ENCODE peak calls at places on chromosomes 13 and 19, in six cellular contexts. X, J, Y, H, K and C are unnamed samples.
A peak's percentile ranks its signal among the peaks of the same experiment; 100 is the strongest.

GRCh38 chr13:113299951-113300350 is 2.9 kb downstream of the LAMP1 start:
- DNase-seq in Y (no peak), H (no peak), K (no peak), X (no peak), J (no peak), C (no peak)

GRCh38 chr13:98447130-98447529 is 129.8 kb downstream of the STK24 start:
- DNase-seq in J (no peak), X (no peak), Y (no peak), K (no peak), H (no peak), C (no peak)

GRCh38 chr13:75704194-75704941 is 68.2 kb downstream of the LMO7 start:
- DNase-seq in H (peak; percentile 57), K (peak; percentile 96), X (peak; percentile 40), J (no peak), Y (no peak), C (no peak)

GRCh38 chr19:34041922-34042521 is 130.3 kb upstream of the LSM14A start:
- DNase-seq in K (peak; percentile 5), Y (peak; percentile 18), J (peak; percentile 46), H (peak; percentile 41), X (peak; percentile 68), C (no peak)

GRCh38 chr13:46647514-46648065 is 94.6 kb downstream of the LRCH1 start:
- DNase-seq in J (no peak), Y (no peak), K (no peak), H (no peak), X (no peak), C (no peak)

GRCh38 chr19:51246153-51246552 is 4.7 kb upstream of the SIGLECL1 start:
- DNase-seq in X (peak; percentile 46), K (no peak), J (no peak), H (no peak), Y (no peak), C (no peak)

GRCh38 chr13:48656621-48657020 is 2.9 kb downstream of the CYSLTR2 start:
- DNase-seq in J (no peak), K (no peak), X (no peak), Y (no peak), H (no peak), C (no peak)

GRCh38 chr19:40523322-40524047 is 53.2 kb upstream of the SHKBP1 start:
- DNase-seq in K (peak; percentile 37), H (peak; percentile 49), X (peak; percentile 66), Y (peak; percentile 75), J (peak; percentile 72), C (no peak)

GRCh38 chr13:77595166-77595810 is 59.8 kb downstream of the SCEL start:
- DNase-seq in K (no peak), H (no peak), J (no peak), X (peak; percentile 40), Y (no peak), C (no peak)

GRCh38 chr19:8657869-8658268 is 27.4 kb downstream of the NFILZ start:
- DNase-seq in Y (no peak), J (no peak), H (no peak), X (no peak), K (no peak), C (no peak)

GRCh38 chr13:101572456-101572855 is 120.0 kb downstream of the ITGBL1 start:
- DNase-seq in J (no peak), K (no peak), Y (no peak), H (peak; percentile 15), X (no peak), C (no peak)

GRCh38 chr13:83281666-83282065 is 600.6 kb downstream of the SLITRK1 start:
- DNase-seq in Y (no peak), J (no peak), K (no peak), X (no peak), H (no peak), C (no peak)

GRCh38 chr19:29324717-29325116 is 111.8 kb upstream of the UQCRFS1 start:
- DNase-seq in K (no peak), H (no peak), X (no peak), Y (no peak), J (no peak), C (no peak)

GRCh38 chr13:40485611-40486517 is 180.6 kb downstream of the FOXO1 start:
- DNase-seq in X (no peak), Y (no peak), H (no peak), J (no peak), K (no peak), C (no peak)

GRCh38 chr19:6572217-6572616 is 18.7 kb downstream of the CD70 start:
- DNase-seq in X (no peak), H (no peak), K (no peak), Y (no peak), J (no peak), C (no peak)

GRCh38 chr13:29006359-29006850 is 186.3 kb downstream of the MTUS2 start:
- DNase-seq in Y (no peak), X (no peak), K (no peak), J (no peak), H (no peak), C (no peak)

GRCh38 chr19:1411255-1412191 is 4.1 kb downstream of the DAZAP1 start:
- DNase-seq in J (no peak), Y (no peak), H (no peak), K (peak; percentile 65), X (no peak), C (no peak)

GRCh38 chr19:1409204-1410005 is 2.0 kb downstream of the DAZAP1 start:
- DNase-seq in H (no peak), J (no peak), X (no peak), K (no peak), Y (no peak), C (no peak)

GRCh38 chr19:1408300-1409203 is 1.2 kb downstream of the DAZAP1 start:
- DNase-seq in K (peak; percentile 56), J (no peak), H (peak; percentile 73), Y (peak; percentile 20), X (peak; percentile 22), C (no peak)

GRCh38 chr19:1410789-1411188 is 3.4 kb downstream of the DAZAP1 start:
- DNase-seq in H (no peak), X (no peak), J (no peak), K (no peak), Y (no peak), C (no peak)

GRCh38 chr19:1410136-1410786 is 2.9 kb downstream of the DAZAP1 start:
- DNase-seq in K (peak; percentile 76), H (peak; percentile 35), J (no peak), X (peak; percentile 18), Y (no peak), C (no peak)
- H4K20me1 ChIP-seq in K (peaks cover 3% of the 10 kb centered on the region), H (no peaks in the 10 kb centered on the region), J (peaks cover 38% of the 10 kb centered on the region), X (peaks cover 34% of the 10 kb centered on the region), Y (peaks cover 52% of the 10 kb centered on the region), C (peaks cover 58% of the 10 kb centered on the region)

DNA sequence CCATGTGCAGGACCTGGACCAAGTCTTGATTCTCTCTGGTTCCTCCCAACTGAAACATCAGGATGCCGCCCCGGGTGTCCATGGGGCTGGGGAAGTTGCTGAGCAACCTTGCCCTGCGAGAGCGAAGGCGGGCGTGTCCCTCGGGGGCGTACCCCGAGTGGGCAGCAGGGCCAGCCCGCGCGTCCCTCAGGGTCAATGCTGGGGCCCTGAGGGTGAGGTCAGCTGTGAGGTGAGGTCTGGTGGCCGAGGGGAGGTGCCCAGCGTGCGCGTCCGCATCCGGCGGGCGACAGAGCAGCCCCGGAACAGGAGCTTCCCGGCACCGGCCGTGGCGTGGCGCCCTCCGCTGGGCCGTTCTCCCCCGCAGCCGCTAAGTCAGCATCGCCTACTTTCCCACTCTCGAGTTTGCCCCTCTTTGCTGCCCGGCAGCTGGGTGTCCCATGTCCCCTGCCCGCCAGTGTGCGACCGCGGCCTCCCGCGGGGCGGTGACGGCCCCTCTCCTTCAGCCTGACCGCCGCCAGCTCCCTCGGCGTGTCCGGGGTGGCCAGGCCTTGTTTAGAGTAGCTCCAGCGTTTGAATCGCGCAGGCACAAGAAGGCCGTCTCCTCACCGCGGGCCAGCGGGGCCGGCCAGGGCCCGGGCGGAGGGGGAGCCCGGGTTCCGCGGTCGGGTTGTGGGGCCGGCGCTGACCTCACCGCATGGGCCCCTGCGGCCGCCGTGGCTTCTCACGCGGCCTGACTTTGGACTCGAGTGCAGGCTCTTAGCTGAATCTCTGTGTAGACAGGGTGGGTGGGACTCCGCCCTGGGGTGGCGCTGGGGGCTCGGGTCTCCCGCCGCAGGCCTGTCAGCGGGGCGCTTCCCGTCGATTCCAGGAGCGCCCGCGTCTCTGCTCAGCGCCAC is 33.0 kb downstream of the GJA3 start:
- DNase-seq in H (peak; percentile 38), Y (peak; percentile 62), K (peak; percentile 66), J (no peak), X (peak; percentile 66), C (no peak)
- TF ChIP-seq EZH2 in H (peak; percentile 73), Y (no peak), K (no peak), J (no peak), X (no peak), C (peak; percentile 22)

DNA sequence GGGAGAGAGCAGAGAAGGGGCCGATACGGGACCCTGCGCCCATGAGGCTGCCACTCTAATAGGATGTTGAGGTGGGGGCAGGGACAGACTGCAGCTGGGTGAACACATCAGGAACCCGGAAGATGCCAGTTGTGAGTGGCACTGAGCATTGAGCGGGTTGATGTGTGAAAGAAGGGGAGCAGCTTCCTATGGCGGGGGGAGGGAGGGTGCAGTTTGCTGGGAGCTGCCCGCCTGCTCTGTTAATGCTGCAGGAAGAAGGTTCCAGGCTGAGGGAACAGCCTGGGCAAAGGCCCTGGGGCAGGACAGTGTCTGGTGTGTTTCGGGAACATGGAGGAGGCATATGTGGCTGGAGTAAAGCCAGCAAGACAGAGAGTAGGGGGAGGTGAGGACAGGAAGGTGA is 29.8 kb downstream of the DNM2 start:
- DNase-seq in J (no peak), X (no peak), Y (no peak), K (no peak), H (no peak), C (no peak)
- H4K20me1 ChIP-seq in J (peaks cover 8% of the 10 kb centered on the region), X (peaks cover 21% of the 10 kb centered on the region), Y (peaks cover 74% of the 10 kb centered on the region), K (no peaks in the 10 kb centered on the region), H (no peaks in the 10 kb centered on the region), C (peaks cover 34% of the 10 kb centered on the region)

GRCh38 chr13:27975579-27976361 is 6.7 kb upstream of the CDX2 start:
- DNase-seq in J (no peak), H (no peak), Y (no peak), K (no peak), X (no peak), C (no peak)
- TF ChIP-seq EZH2 in J (no peak), H (peak; percentile 97), Y (no peak), K (peak; percentile 68), X (no peak), C (peak; percentile 97)

DNA sequence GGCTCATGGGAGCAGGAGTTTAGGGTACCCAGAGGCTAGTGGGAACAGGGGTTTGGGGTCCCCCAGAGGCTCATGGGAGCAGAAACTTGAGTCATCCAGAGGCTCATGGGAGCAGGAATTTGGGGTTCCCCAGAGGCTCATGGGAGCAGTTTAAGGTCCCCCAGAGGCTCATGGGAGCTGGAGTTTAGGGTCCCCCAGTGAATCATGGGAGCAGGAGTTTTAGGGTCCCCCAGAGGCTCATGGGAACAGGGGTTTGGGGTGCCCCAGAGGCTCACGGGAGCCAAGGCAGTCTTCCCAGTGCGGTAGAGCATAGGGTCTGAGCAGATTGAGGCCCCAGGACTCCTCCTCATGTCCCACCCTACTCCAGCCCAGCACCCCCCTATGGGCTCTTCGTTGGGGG is 8.6 kb upstream of the FLT3LG start:
- DNase-seq in X (no peak), K (no peak), H (no peak), Y (no peak), J (no peak), C (no peak)
- H4K20me1 ChIP-seq in X (no peaks in the 10 kb centered on the region), K (no peaks in the 10 kb centered on the region), H (no peaks in the 10 kb centered on the region), Y (no peaks in the 10 kb centered on the region), J (no peaks in the 10 kb centered on the region), C (no peaks in the 10 kb centered on the region)